ENCODE peak calls at places on chromosomes 1 and 21, in four cellular contexts. Y is BE2C; J is stimulated activated CD4-positive, alpha-beta T cell treated with anti-CD3 and anti-CD28 coated beads, Interleukin-4, amount 100 ng/mL, for 48 hours; G is small intestine. P is an unnamed sample.
A peak's percentile ranks its signal among the peaks of the same experiment; 100 is the strongest.

GRCh38 chr1:83999316-83999819 is 436 bp upstream of the TTLL7 start:
- DNase-seq in J (no peak), Y (peak; percentile 76), G (peak; percentile 49), P (peak; percentile 83)

GRCh38 chr1:153733970-153734369 is 6.1 kb downstream of the INTS3 start:
- DNase-seq in Y (no peak), G (no peak), J (no peak), P (no peak)

GRCh38 chr1:31987231-31987630 is 26.4 kb upstream of the KHDRBS1 start:
- DNase-seq in Y (peak; percentile 9), J (no peak), G (no peak), P (no peak)

GRCh38 chr1:32992489-32993214 is 28.0 kb upstream of the RNF19B start:
- DNase-seq in Y (peak; percentile 45), G (peak; percentile 96), J (peak; percentile 53), P (peak; percentile 36)

GRCh38 chr1:156705321-156705917 is at the start of gene CRABP2:
- DNase-seq in J (no peak), Y (peak; percentile 60), G (no peak), P (peak; percentile 66)

GRCh38 chr1:20496241-20496661 is 10.2 kb upstream of the CAMK2N1 start:
- DNase-seq in G (peak; percentile 55), Y (no peak), J (no peak), P (no peak)

GRCh38 chr1:118998171-118998570 is 10.0 kb upstream of the TBX15 start:
- DNase-seq in J (no peak), G (no peak), Y (no peak), P (no peak)

GRCh38 chr1:216898801-216899200 is 175.6 kb upstream of the ESRRG start:
- DNase-seq in Y (no peak), G (no peak), J (no peak), P (no peak)

GRCh38 chr1:53511323-53511932 is 52.2 kb downstream of the DMRTB1 start:
- DNase-seq in G (no peak), J (no peak), Y (peak; percentile 28), P (no peak)

GRCh38 chr1:208184993-208185703 is 59.0 kb downstream of the PLXNA2 start:
- DNase-seq in Y (no peak), G (no peak), J (no peak), P (no peak)

GRCh38 chr21:43864806-43865470 is at the start of gene AGPAT3:
- DNase-seq in Y (peak; percentile 41), G (no peak), J (peak; percentile 15), P (no peak)

GRCh38 chr1:226496616-226497015 is 51.9 kb upstream of the STUM start:
- DNase-seq in G (no peak), J (no peak), Y (no peak), P (no peak)

GRCh38 chr1:225343618-225344017 is 84.2 kb downstream of the LBR start:
- DNase-seq in G (peak; percentile 30), J (no peak), Y (no peak), P (no peak)

GRCh38 chr1:153774780-153775431 is at the start of gene SLC27A3:
- DNase-seq in J (no peak), Y (peak; percentile 62), G (peak; percentile 60), P (peak; percentile 58)

GRCh38 chr1:147337040-147337439 is 94.6 kb downstream of the CHD1L start:
- DNase-seq in G (no peak), Y (no peak), J (no peak), P (no peak)

GRCh38 chr1:65421341-65422174 is 1.1 kb downstream of the LEPR start:
- DNase-seq in J (no peak), Y (no peak), G (peak; percentile 27), P (no peak)

GRCh38 chr1:202143011-202143767 is 1.3 kb downstream of the ARL8A start:
- DNase-seq in G (peak; percentile 34), Y (no peak), J (no peak), P (no peak)

GRCh38 chr1:241817331-241817792 is 30.6 kb upstream of the EXO1 start:
- DNase-seq in Y (no peak), J (no peak), G (no peak), P (no peak)

GRCh38 chr1:74197255-74197654 is 721 bp downstream of the LRRIQ3 start:
- DNase-seq in Y (no peak), J (no peak), G (no peak), P (no peak)

GRCh38 chr1:101253976-101254660 is 17.3 kb downstream of the S1PR1 start:
- DNase-seq in G (no peak), J (no peak), Y (no peak), P (no peak)

GRCh38 chr1:18943914-18944572 is 12.4 kb downstream of the IFFO2 start:
- DNase-seq in J (no peak), Y (no peak), G (no peak), P (no peak)

GRCh38 chr1:81525085-81525484 is 275.6 kb upstream of the ADGRL2 start:
- DNase-seq in G (no peak), J (no peak), Y (no peak), P (no peak)